ENCODE peak calls at places on chromosome 17, in nine cellular contexts. N is Peyer's patch; K is left ventricle myocardium superior; Y is stimulated activated CD8-positive, alpha-beta memory T cell treated with anti-CD3 and anti-CD28 coated beads, Interleukin-7, amount 100 ng/mL, for 24 hours; C is IMR-90; F is RPMI8226; U is H1; X is AG08396; A is brain microvascular endothelial cell. R is an unnamed sample.

GRCh38 chr17:51045616-51046526 is 74.8 kb downstream of the SPAG9 start:
- DNase-seq in N (no peak), K (no peak), Y (no peak), C (no peak), F (no peak), U (no peak), X (no peak), A (no peak), R (peak; percentile 49)

GRCh38 chr17:67353929-67354557 is 12.3 kb downstream of the PSMD12 start:
- DNase-seq in N (no peak), K (no peak), Y (no peak), C (no peak), F (no peak), U (no peak), X (no peak), A (no peak), R (no peak)

GRCh38 chr17:49071106-49071505 is 61.5 kb upstream of the B4GALNT2 start:
- DNase-seq in N (no peak), K (no peak), Y (no peak), C (peak; percentile 33), F (no peak), U (no peak), X (no peak), A (no peak), R (no peak)

GRCh38 chr17:45046536-45047125 is 4.8 kb downstream of the DCAKD start:
- DNase-seq in N (no peak), K (no peak), Y (no peak), C (peak; percentile 51), F (no peak), U (no peak), X (peak; percentile 50), A (no peak), R (no peak)

GRCh38 chr17:42804918-42805367 is 6.3 kb downstream of the CNTD1 start:
- DNase-seq in N (peak; percentile 47), K (no peak), Y (no peak), C (peak; percentile 13), F (no peak), U (no peak), X (no peak), A (no peak), R (no peak)

GRCh38 chr17:82848022-82848592 is 8.3 kb upstream of the ZNF750 start:
- DNase-seq in N (peak; percentile 87), K (no peak), Y (no peak), C (peak; percentile 79), F (no peak), U (no peak), X (peak; percentile 83), A (peak; percentile 20), R (no peak)

GRCh38 chr17:8057691-8058114 is 18.8 kb downstream of the ALOX15B start:
- DNase-seq in N (peak; percentile 51), K (no peak), Y (no peak), C (peak; percentile 75), F (peak; percentile 76), U (peak; percentile 56), X (peak; percentile 85), A (peak; percentile 77), R (peak; percentile 81)

GRCh38 chr17:78672880-78673371 is 95.7 kb upstream of the DNAH17 start:
- DNase-seq in N (no peak), K (no peak), Y (no peak), C (no peak), F (no peak), U (no peak), X (no peak), A (no peak), R (no peak)

GRCh38 chr17:9880582-9880999 is 24.5 kb downstream of the RCVRN start:
- DNase-seq in N (no peak), K (no peak), Y (no peak), C (no peak), F (no peak), U (no peak), X (no peak), A (no peak), R (peak; percentile 23)